ENCODE peak calls at places on chromosomes 12 and 14, in ten cellular contexts. Q is iris pigment epithelial cell; U is NCI-H2029 treated with DMSO at 0.1 percent for 48 hours; H is OCI-M1; P is HCEC 1CT; C is NCI-H2081; J is activated CD4-positive, alpha-beta T cell treated with anti-CD3 and anti-CD28 coated beads, Interleukin-2, amount 50 U/mL, for 24 hours; X is GM20000; A is stimulated activated CD4-positive, alpha-beta T cell treated with anti-CD3 and anti-CD28 coated beads, Interleukin-12 subunit alpha, Interleukin-12 subunit beta, amount 100 ng/mL, for 4 hours; G is cardiac fibroblast. M is an unnamed sample.

GRCh38 chr14:55780156-55780946 is 200.3 kb downstream of the KTN1 start:
- DNase-seq in Q (peak), P (peak), J (no peak), H (no peak), A (no peak), G (peak), U (no peak), X (no peak), C (no peak), M (no peak)

GRCh38 chr12:39990122-39991101 is 115.5 kb downstream of the SLC2A13 start:
- DNase-seq in J (peak), G (peak), Q (peak), P (peak), X (peak), C (peak), A (peak), U (no peak), H (peak), M (no peak)

GRCh38 chr14:23601845-23602180 is 23.2 kb upstream of the JPH4 start:
- DNase-seq in J (no peak), X (no peak), H (no peak), A (no peak), G (no peak), C (no peak), Q (no peak), U (no peak), P (no peak), M (no peak)

GRCh38 chr12:47312794-47313426 is 233.2 kb upstream of the AMIGO2 start:
- DNase-seq in A (no peak), P (no peak), H (peak), X (peak), U (no peak), Q (no peak), G (no peak), J (no peak), C (no peak), M (no peak)

GRCh38 chr12:52015393-52016081 is 8.8 kb downstream of the TAMALIN start:
- DNase-seq in Q (no peak), C (no peak), X (no peak), A (no peak), H (no peak), G (no peak), J (no peak), U (no peak), P (no peak), M (no peak)

GRCh38 chr14:99073401-99073800 is 198.6 kb downstream of the BCL11B start:
- DNase-seq in H (no peak), A (no peak), X (no peak), P (no peak), G (no peak), Q (no peak), U (peak), C (no peak), J (no peak), M (no peak)

GRCh38 chr12:78530065-78530765 is 334.4 kb upstream of the SYT1 start:
- DNase-seq in C (no peak), X (no peak), P (peak), A (no peak), J (no peak), U (no peak), Q (peak), G (peak), H (peak), M (no peak)

GRCh38 chr12:54988402-54989054 is 4.0 kb upstream of the TESPA1 start:
- DNase-seq in U (peak), H (peak), C (peak), X (no peak), A (no peak), J (no peak), G (peak), P (peak), Q (peak), M (peak)

GRCh38 chr12:81866081-81866480 is 106.9 kb upstream of the PPFIA2 start:
- DNase-seq in A (no peak), C (no peak), Q (no peak), P (no peak), X (no peak), U (no peak), J (no peak), G (no peak), H (no peak), M (no peak)

GRCh38 chr12:82058197-82058596 is 299.0 kb upstream of the PPFIA2 start:
- DNase-seq in P (no peak), X (no peak), G (no peak), U (no peak), C (no peak), H (no peak), J (no peak), A (no peak), Q (no peak), M (no peak)

GRCh38 chr14:41606249-41607118 is at the start of gene LRFN5:
- DNase-seq in P (no peak), G (peak), Q (peak), C (peak), X (peak), H (no peak), J (no peak), A (no peak), U (no peak), M (no peak)

GRCh38 chr14:56002876-56003625 is 115.2 kb upstream of the PELI2 start:
- DNase-seq in C (no peak), J (no peak), H (no peak), U (no peak), X (no peak), A (peak), Q (no peak), G (no peak), P (no peak), M (no peak)

GRCh38 chr12:106815741-106816140 is 41.3 kb downstream of the RIC8B start:
- DNase-seq in G (no peak), J (no peak), H (no peak), Q (no peak), X (no peak), C (no peak), U (no peak), P (no peak), A (no peak), M (no peak)